ENCODE peak calls at places on chromosomes 4 and X, in five cellular contexts. A, Q, P, M and E are unnamed samples. For H3K9me3, the result is how much of the 10 kb centered on the place peaks cover.

GRCh38 chr4:165152527-165152926 is 39.9 kb upstream of the TMEM192 start:
- ATAC-seq in A (no peak), Q (no peak), P (peak), M (no peak), E (peak)

GRCh38 chrX:55056820-55057690 is 17.8 kb upstream of the PAGE2B start:
- ATAC-seq in A (no peak), Q (no peak), P (no peak), M (no peak), E (no peak)

GRCh38 chr4:138919094-138919936 is 96.3 kb upstream of the NOCT start:
- ATAC-seq in A (peak), Q (peak), P (peak), M (peak), E (peak)

GRCh38 chr4:151204925-151205524 is 71.9 kb upstream of the PRSS48 start:
- ATAC-seq in A (no peak), Q (no peak), P (no peak), M (peak), E (no peak)

GRCh38 chr4:173753408-173753807 is 223.4 kb upstream of the HAND2 start:
- ATAC-seq in A (no peak), Q (no peak), P (no peak), M (no peak), E (no peak)

GRCh38 chrX:130173190-130173895 is 1.6 kb downstream of the RAB33A start:
- ATAC-seq in A (peak), Q (peak), P (peak), M (no peak), E (peak)

GRCh38 chrX:56366901-56367300 is 134.7 kb downstream of the KLF8 start:
- ATAC-seq in A (no peak), Q (no peak), P (no peak), M (no peak), E (no peak)

GRCh38 chr4:48738856-48739255 is 41.2 kb downstream of the FRYL start:
- ATAC-seq in A (peak), Q (no peak), P (no peak), M (no peak), E (no peak)

GRCh38 chr4:152735302-152735917 is 44.1 kb downstream of the TIGD4 start:
- ATAC-seq in A (peak), Q (peak), P (peak), M (peak), E (no peak)

GRCh38 chrX:21698274-21698673 is 40.1 kb upstream of the KLHL34 start:
- ATAC-seq in A (no peak), Q (no peak), P (no peak), M (no peak), E (no peak)

GRCh38 chr4:74378573-74378972 is 13.6 kb downstream of the EREG start:
- ATAC-seq in A (no peak), Q (no peak), P (no peak), M (no peak), E (no peak)

GRCh38 chr4:15516494-15516893 is 46.8 kb downstream of the CC2D2A start:
- ATAC-seq in A (no peak), Q (no peak), P (no peak), M (no peak), E (no peak)

GRCh38 chrX:5113128-5113527 is 1115.5 kb downstream of the NLGN4X start:
- ATAC-seq in A (no peak), Q (peak), P (no peak), M (peak), E (no peak)

GRCh38 chrX:13101439-13102139 is 57.2 kb upstream of the FAM9C start:
- ATAC-seq in A (peak), Q (peak), P (peak), M (peak), E (peak)

GRCh38 chr4:125390126-125390525 is 75.4 kb downstream of the FAT4 start:
- ATAC-seq in A (no peak), Q (no peak), P (peak), M (peak), E (peak)

GRCh38 chr4:116015549-116015948 is 902.1 kb upstream of the NDST4 start:
- ATAC-seq in A (no peak), Q (no peak), P (no peak), M (no peak), E (no peak)
- H3K9me3 ChIP-seq in A (under half), Q (under half), P (under half), M (under half), E (under half)

GRCh38 chr4:14478504-14478903 is 523.8 kb upstream of the CPEB2 start:
- ATAC-seq in A (no peak), Q (no peak), P (no peak), M (no peak), E (no peak)
- TF ChIP-seq EP300 in A (no peak), Q (no peak), P (no peak), M (no peak), E (no peak)

GRCh38 chr4:175414602-175415001 is 397.5 kb downstream of the GPM6A start:
- ATAC-seq in A (no peak), Q (no peak), P (no peak), M (no peak), E (no peak)

GRCh38 chr4:175422331-175422730 is 389.7 kb downstream of the GPM6A start:
- ATAC-seq in A (no peak), Q (no peak), P (no peak), M (peak), E (no peak)

GRCh38 chr4:175421506-175421905 is 390.6 kb downstream of the GPM6A start:
- ATAC-seq in A (no peak), Q (no peak), P (no peak), M (peak), E (no peak)

GRCh38 chr4:175419120-175419774 is 392.8 kb downstream of the GPM6A start:
- ATAC-seq in A (no peak), Q (no peak), P (peak), M (peak), E (peak)

DNA sequence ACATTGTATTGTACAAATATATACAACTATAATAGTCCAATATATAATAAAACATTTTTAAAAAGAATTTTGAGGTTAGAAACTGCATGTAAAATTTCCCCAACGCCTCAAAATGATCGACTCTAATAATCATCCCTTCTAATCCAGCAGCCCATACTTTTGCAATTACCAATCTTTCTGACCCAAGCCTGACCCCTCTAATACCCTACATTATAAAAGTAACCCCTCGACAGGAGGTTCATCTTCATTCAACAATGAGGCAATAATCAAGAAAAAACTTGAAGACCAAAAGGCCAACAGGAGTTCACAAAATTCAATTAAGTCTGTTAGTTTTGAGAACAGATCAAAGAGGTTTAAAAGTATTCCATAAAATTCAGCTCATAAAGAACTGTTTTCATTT is 393.6 kb downstream of the GPM6A start:
- ATAC-seq in A (no peak), Q (no peak), P (no peak), M (no peak), E (no peak)
- H3K27ac ChIP-seq in A (no peak), Q (no peak), P (no peak), M (peak), E (no peak)

DNA sequence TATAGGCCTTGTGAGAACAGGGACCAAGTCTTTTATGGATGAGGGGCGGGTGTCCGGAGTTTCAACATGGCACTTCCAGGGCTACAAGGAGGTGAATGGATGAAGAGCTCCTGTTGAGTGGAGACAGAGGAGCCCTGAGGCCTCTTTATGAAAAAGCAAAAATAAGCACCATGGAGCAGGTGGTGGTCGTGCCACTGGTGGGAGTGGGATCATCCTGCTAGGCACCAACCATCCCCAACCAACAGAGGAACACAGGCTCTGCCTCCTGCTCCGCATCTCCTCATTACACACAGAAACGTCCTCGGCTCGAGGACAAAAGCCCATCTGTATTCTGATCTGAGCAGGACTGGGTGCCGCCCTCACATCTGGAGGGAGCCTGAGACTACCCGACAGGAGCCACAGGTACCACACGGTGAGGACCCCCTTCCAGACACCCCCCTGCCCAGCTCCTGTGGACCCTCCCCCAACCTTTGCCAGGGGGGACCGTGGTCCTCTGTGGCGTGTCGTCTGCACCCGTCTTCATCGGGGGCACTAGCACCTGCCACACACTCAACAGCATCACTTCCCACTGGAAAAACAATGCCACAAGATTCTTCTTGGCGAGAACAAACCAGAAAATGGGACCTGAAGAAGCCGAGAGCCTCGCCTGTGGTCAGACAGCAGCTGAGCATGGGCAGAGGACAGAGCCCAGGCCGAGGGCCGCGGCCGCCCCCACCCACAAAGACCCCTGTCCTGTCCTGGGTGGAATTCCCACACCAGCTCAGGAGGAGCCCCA is 3.9 kb upstream of the PDE6B start:
- ATAC-seq in A (no peak), Q (no peak), P (no peak), M (no peak), E (no peak)
- H3K9me3 ChIP-seq in A (under half), Q (under half), P (under half), M (under half), E (under half)

DNA sequence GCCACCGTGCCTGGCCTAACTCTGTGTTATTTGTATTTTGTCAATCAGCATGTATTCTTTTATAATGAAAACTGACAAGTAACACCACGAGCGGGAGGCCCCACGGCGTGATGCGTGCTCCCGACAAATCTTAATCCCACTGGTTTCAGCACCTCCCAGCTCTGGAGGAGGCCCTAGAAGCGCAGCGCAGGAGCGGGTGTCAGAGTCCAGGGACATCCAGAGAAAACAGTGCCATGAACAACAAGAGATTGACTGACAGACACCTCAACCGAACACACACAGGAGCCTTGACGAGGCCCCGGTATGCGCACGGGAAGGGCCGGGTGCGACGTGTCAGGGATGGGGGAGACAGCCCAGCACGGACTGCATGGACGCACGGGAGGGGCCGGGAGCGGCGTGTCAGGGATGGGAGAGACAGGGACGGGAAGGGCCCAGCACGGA is 23.0 kb downstream of the GAK start:
- ATAC-seq in A (no peak), Q (no peak), P (no peak), M (no peak), E (no peak)
- TF ChIP-seq EP300 in A (no peak), Q (no peak), P (no peak), M (no peak), E (no peak)

DNA sequence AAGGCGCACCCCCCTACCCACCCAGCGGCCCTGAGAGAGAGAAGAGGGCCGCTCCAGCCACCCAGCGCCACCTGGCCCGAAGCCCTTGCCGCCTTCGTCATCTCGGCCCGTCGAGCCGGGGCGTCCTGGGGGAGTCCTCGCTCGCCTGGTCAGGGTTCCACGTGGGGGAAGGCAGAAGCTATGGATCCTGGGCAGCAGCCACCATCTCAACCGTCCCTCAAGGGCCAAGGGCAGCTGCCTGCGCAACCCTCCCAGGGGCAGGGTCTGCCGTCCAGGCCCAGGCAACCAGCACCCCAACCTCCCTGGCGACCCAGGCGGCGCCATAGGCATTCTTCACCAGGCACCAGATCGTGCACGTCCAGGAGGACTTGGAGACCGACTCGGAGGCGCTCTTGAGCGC is 51.5 kb upstream of the IL13RA2 start:
- ATAC-seq in A (no peak), Q (no peak), P (no peak), M (no peak), E (no peak)
- H3K27ac ChIP-seq in A (no peak), Q (no peak), P (no peak), M (no peak), E (no peak)

GRCh38 chr4:102104278-102104677 is 241.0 kb downstream of the SLC39A8 start:
- ATAC-seq in A (no peak), Q (no peak), P (no peak), M (no peak), E (no peak)
- H3K9me3 ChIP-seq in A (under half), Q (under half), P (under half), M (under half), E (under half)